ENCODE peak calls at places on chromosomes 11 and 22, in nine cellular contexts. J is heart right ventricle; C is fibroblast of the conjunctiva; P is body of pancreas; N is stimulated activated CD4-positive, alpha-beta T cell treated with anti-CD3 and anti-CD28 coated beads, Interleukin-4, amount 100 ng/mL, for 48 hours; O is activated T-cell treated with anti-CD3 and anti-CD28 coated beads for 24 hours; S is NCI-H1105; R is Right ventricle myocardium superior; K is NCI-H1092. H is an unnamed sample.
A peak's percentile ranks its signal among the peaks of the same experiment; 100 is the strongest.

GRCh38 chr11:120121336-120121735 is 16.6 kb downstream of the TRIM29 start:
- DNase-seq in R (no peak), J (no peak), P (no peak), N (no peak), O (no peak), S (no peak), C (no peak), K (no peak), H (no peak)

GRCh38 chr11:92440701-92441338 is 216.2 kb downstream of the FAT3 start:
- DNase-seq in O (no peak), N (no peak), S (no peak), P (no peak), C (no peak), K (no peak), R (no peak), J (no peak), H (no peak)

GRCh38 chr11:126059238-126059761 is 3.4 kb downstream of the CDON start:
- DNase-seq in N (no peak), S (no peak), P (no peak), J (no peak), C (no peak), R (no peak), O (no peak), K (no peak), H (no peak)

GRCh38 chr22:26322179-26322905 is 106.7 kb upstream of the ASPHD2 start:
- DNase-seq in K (no peak), N (no peak), R (no peak), C (peak; percentile 90), P (no peak), J (no peak), S (no peak), O (no peak), H (no peak)

GRCh38 chr11:119380816-119381185 is 689 bp downstream of the USP2 start:
- DNase-seq in S (no peak), C (no peak), N (no peak), O (no peak), J (no peak), R (no peak), P (no peak), K (no peak), H (no peak)

GRCh38 chr11:44944181-44944852 is 6.4 kb downstream of the TP53I11 start:
- DNase-seq in K (no peak), R (no peak), O (no peak), N (no peak), S (no peak), P (no peak), C (no peak), J (no peak), H (no peak)

GRCh38 chr11:101407324-101407723 is 176.5 kb downstream of the TRPC6 start:
- DNase-seq in P (peak; percentile 23), O (no peak), R (no peak), J (no peak), K (no peak), S (no peak), N (no peak), C (no peak), H (no peak)

GRCh38 chr11:11501546-11502274 is 120.1 kb downstream of the GALNT18 start:
- DNase-seq in P (no peak), N (no peak), R (no peak), J (no peak), O (no peak), S (no peak), K (no peak), C (no peak), H (no peak)

GRCh38 chr11:128187829-128188228 is 399.5 kb downstream of the ETS1 start:
- DNase-seq in C (peak; percentile 52), P (no peak), O (no peak), K (no peak), S (no peak), R (no peak), J (no peak), N (no peak), H (no peak)

GRCh38 chr11:111303476-111303875 is 5.1 kb downstream of the POU2AF3 start:
- DNase-seq in R (no peak), K (peak; percentile 74), O (no peak), J (no peak), N (no peak), C (no peak), P (peak; percentile 77), S (peak; percentile 51), H (no peak)

GRCh38 chr11:6297831-6298230 is 22.5 kb downstream of the CAVIN3 start:
- DNase-seq in N (no peak), O (no peak), K (no peak), C (no peak), R (no peak), S (no peak), J (no peak), P (no peak), H (no peak)

GRCh38 chr22:37240240-37240940 is 3.7 kb downstream of the RAC2 start:
- DNase-seq in R (no peak), N (no peak), S (no peak), O (no peak), C (no peak), K (no peak), P (no peak), J (no peak), H (no peak)

GRCh38 chr11:79348976-79349682 is 91.7 kb downstream of the TENM4 start:
- DNase-seq in S (no peak), N (no peak), C (no peak), J (no peak), O (no peak), P (no peak), K (no peak), R (no peak), H (no peak)

GRCh38 chr11:68469642-68470041 is 9.1 kb downstream of the PPP6R3 start:
- DNase-seq in R (no peak), S (no peak), K (no peak), O (no peak), C (no peak), J (no peak), N (no peak), P (no peak), H (no peak)

GRCh38 chr11:8282621-8283509 is 19.2 kb upstream of the LMO1 start:
- DNase-seq in O (no peak), S (peak; percentile 44), N (no peak), C (no peak), R (no peak), P (peak; percentile 51), J (no peak), K (no peak), H (no peak)

GRCh38 chr11:113251281-113251680 is 63.1 kb upstream of the TTC12 start:
- DNase-seq in S (no peak), J (no peak), K (no peak), R (no peak), P (no peak), C (no peak), N (no peak), O (no peak), H (no peak)

GRCh38 chr11:14974723-14975587 is 2.8 kb upstream of the CALCA start:
- DNase-seq in S (no peak), R (no peak), P (peak; percentile 54), J (peak; percentile 26), O (peak; percentile 51), C (no peak), N (peak; percentile 53), K (no peak), H (no peak)

GRCh38 chr22:38316340-38317236 is 645 bp downstream of the CSNK1E start:
- DNase-seq in N (no peak), J (peak; percentile 76), K (peak; percentile 43), O (peak; percentile 30), S (peak; percentile 26), C (no peak), P (peak; percentile 66), R (peak; percentile 83), H (peak; percentile 72)

GRCh38 chr11:94793822-94794221 is 25.7 kb downstream of the AMOTL1 start:
- DNase-seq in S (no peak), N (no peak), J (no peak), P (no peak), K (no peak), R (no peak), C (no peak), O (no peak), H (no peak)

GRCh38 chr22:23057331-23057730 is 13.0 kb upstream of the GNAZ start:
- DNase-seq in O (no peak), C (no peak), P (no peak), K (no peak), S (no peak), R (no peak), N (no peak), J (no peak), H (no peak)

GRCh38 chr11:104529213-104529612 is 365.3 kb upstream of the PDGFD start:
- DNase-seq in C (no peak), P (no peak), K (no peak), J (no peak), R (no peak), O (no peak), N (no peak), S (no peak), H (no peak)

GRCh38 chr22:44256085-44256484 is 56.7 kb downstream of the SHISAL1 start:
- DNase-seq in R (no peak), J (no peak), N (no peak), C (no peak), P (no peak), O (no peak), S (no peak), K (no peak), H (no peak)

GRCh38 chr11:32829680-32830412 is at the start of gene PRRG4:
- DNase-seq in S (peak; percentile 38), P (peak; percentile 78), R (peak; percentile 83), O (peak; percentile 10), K (no peak), N (peak; percentile 38), J (peak; percentile 50), C (no peak), H (peak; percentile 53)

GRCh38 chr11:45929486-45930030 is 7.1 kb downstream of the LARGE2 start:
- DNase-seq in C (no peak), P (no peak), R (no peak), J (no peak), K (no peak), O (no peak), N (no peak), S (no peak), H (no peak)

GRCh38 chr11:66718320-66718971 is 10.6 kb downstream of the SPTBN2 start:
- DNase-seq in K (no peak), O (no peak), J (no peak), S (no peak), R (no peak), C (no peak), P (peak; percentile 77), N (no peak), H (no peak)

GRCh38 chr22:42655693-42656092 is 6.5 kb upstream of the CYB5R3 start:
- DNase-seq in O (no peak), P (no peak), K (peak; percentile 13), S (peak; percentile 51), J (no peak), C (no peak), R (no peak), N (no peak), H (peak; percentile 67)

GRCh38 chr22:17638432-17639237 is at the start of gene BCL2L13:
- DNase-seq in P (peak; percentile 94), J (peak; percentile 91), C (peak; percentile 89), S (peak; percentile 88), R (peak; percentile 95), K (peak; percentile 90), O (peak; percentile 84), N (peak; percentile 83), H (peak; percentile 85)

GRCh38 chr22:30933457-30933856 is 35.1 kb downstream of the MORC2 start:
- DNase-seq in O (no peak), R (no peak), C (no peak), S (no peak), P (no peak), J (no peak), K (no peak), N (no peak), H (no peak)

GRCh38 chr22:21850660-21851059 is 16.8 kb downstream of the MAPK1 start:
- DNase-seq in J (no peak), P (no peak), R (no peak), S (no peak), N (no peak), O (no peak), C (no peak), K (no peak), H (no peak)

GRCh38 chr11:7533199-7534029 is 19.6 kb downstream of the PPFIBP2 start:
- DNase-seq in C (no peak), N (no peak), O (no peak), K (no peak), R (no peak), P (no peak), J (no peak), S (no peak), H (no peak)

GRCh38 chr11:75276696-75277095 is 36.1 kb downstream of the TPBGL start:
- DNase-seq in O (no peak), P (peak; percentile 1), J (no peak), N (no peak), R (peak; percentile 20), K (peak; percentile 88), S (peak; percentile 93), C (no peak), H (no peak)

H was measured in GM19239.